ENCODE peak calls at places on chromosomes 13 and 19, in six cellular contexts. One of them, this sample, is unnamed.

GRCh38 chr13:73820688-73821087 is 313.5 kb downstream of the KLF12 start:
- DNase-seq in stimulated activated naive B cell treated with anti-CD40 and anti-IgM and Interleukin-4, amounts not matched to agents 10 μg/mL and 1 μg/mL and 100 μg/mL, for 72 hours: no peak
- DNase-seq in epithelial cell of proximal tubule: no peak
- DNase-seq in hypothalamus: no peak
- DNase-seq in heart left ventricle: no peak
- DNase-seq in left colon: no peak
- DNase-seq in this sample: no peak

GRCh38 chr13:33045829-33046592 is 29.8 kb downstream of the KL start:
- DNase-seq in stimulated activated naive B cell treated with anti-CD40 and anti-IgM and Interleukin-4, amounts not matched to agents 10 μg/mL and 1 μg/mL and 100 μg/mL, for 72 hours: no peak
- DNase-seq in epithelial cell of proximal tubule: no peak
- DNase-seq in hypothalamus: no peak
- DNase-seq in heart left ventricle: no peak
- DNase-seq in left colon: no peak
- DNase-seq in this sample: no peak

GRCh38 chr13:48478401-48478800 is 54.5 kb downstream of the RCBTB2 start:
- DNase-seq in stimulated activated naive B cell treated with anti-CD40 and anti-IgM and Interleukin-4, amounts not matched to agents 10 μg/mL and 1 μg/mL and 100 μg/mL, for 72 hours: no peak
- DNase-seq in epithelial cell of proximal tubule: no peak
- DNase-seq in hypothalamus: no peak
- DNase-seq in heart left ventricle: no peak
- DNase-seq in left colon: no peak
- DNase-seq in this sample: no peak

GRCh38 chr13:39415403-39415802 is 187.6 kb downstream of the LHFPL6 start:
- DNase-seq in stimulated activated naive B cell treated with anti-CD40 and anti-IgM and Interleukin-4, amounts not matched to agents 10 μg/mL and 1 μg/mL and 100 μg/mL, for 72 hours: no peak
- DNase-seq in epithelial cell of proximal tubule: no peak
- DNase-seq in hypothalamus: peak
- DNase-seq in heart left ventricle: peak
- DNase-seq in left colon: peak
- DNase-seq in this sample: peak

GRCh38 chr13:33590936-33591335 is 227.0 kb upstream of the RFC3 start:
- DNase-seq in stimulated activated naive B cell treated with anti-CD40 and anti-IgM and Interleukin-4, amounts not matched to agents 10 μg/mL and 1 μg/mL and 100 μg/mL, for 72 hours: no peak
- DNase-seq in epithelial cell of proximal tubule: no peak
- DNase-seq in hypothalamus: no peak
- DNase-seq in heart left ventricle: no peak
- DNase-seq in left colon: no peak
- DNase-seq in this sample: no peak

GRCh38 chr19:289651-290538 is 1.3 kb downstream of the PLPP2 start:
- DNase-seq in stimulated activated naive B cell treated with anti-CD40 and anti-IgM and Interleukin-4, amounts not matched to agents 10 μg/mL and 1 μg/mL and 100 μg/mL, for 72 hours: no peak
- DNase-seq in epithelial cell of proximal tubule: peak
- DNase-seq in hypothalamus: no peak
- DNase-seq in heart left ventricle: no peak
- DNase-seq in left colon: peak
- DNase-seq in this sample: no peak

GRCh38 chr13:38981096-38981495 is 9.5 kb downstream of the STOML3 start:
- DNase-seq in stimulated activated naive B cell treated with anti-CD40 and anti-IgM and Interleukin-4, amounts not matched to agents 10 μg/mL and 1 μg/mL and 100 μg/mL, for 72 hours: no peak
- DNase-seq in epithelial cell of proximal tubule: no peak
- DNase-seq in hypothalamus: no peak
- DNase-seq in heart left ventricle: no peak
- DNase-seq in left colon: no peak
- DNase-seq in this sample: no peak

GRCh38 chr13:35884211-35884610 is 247.0 kb downstream of the DCLK1 start:
- DNase-seq in stimulated activated naive B cell treated with anti-CD40 and anti-IgM and Interleukin-4, amounts not matched to agents 10 μg/mL and 1 μg/mL and 100 μg/mL, for 72 hours: no peak
- DNase-seq in epithelial cell of proximal tubule: no peak
- DNase-seq in hypothalamus: no peak
- DNase-seq in heart left ventricle: no peak
- DNase-seq in left colon: no peak
- DNase-seq in this sample: no peak

GRCh38 chr19:5343848-5344247 is 3.2 kb upstream of the PTPRS start:
- DNase-seq in stimulated activated naive B cell treated with anti-CD40 and anti-IgM and Interleukin-4, amounts not matched to agents 10 μg/mL and 1 μg/mL and 100 μg/mL, for 72 hours: no peak
- DNase-seq in epithelial cell of proximal tubule: no peak
- DNase-seq in hypothalamus: no peak
- DNase-seq in heart left ventricle: no peak
- DNase-seq in left colon: no peak
- DNase-seq in this sample: no peak

GRCh38 chr19:10206226-10206873 is 11.6 kb upstream of the DNMT1 start:
- DNase-seq in stimulated activated naive B cell treated with anti-CD40 and anti-IgM and Interleukin-4, amounts not matched to agents 10 μg/mL and 1 μg/mL and 100 μg/mL, for 72 hours: no peak
- DNase-seq in epithelial cell of proximal tubule: no peak
- DNase-seq in hypothalamus: no peak
- DNase-seq in heart left ventricle: no peak
- DNase-seq in left colon: no peak
- DNase-seq in this sample: no peak

This sample was measured in tibial artery.